ENCODE peak calls at places on chromosomes 7 and 10, in six cellular contexts. N is psoas muscle, Y is Panc1, B is WERI-Rb-1, G is OCI-LY7, J is heart left ventricle. F is an unnamed sample.

GRCh38 chr7:70116867-70117266 is 518.6 kb downstream of the AUTS2 start:
- DNase-seq in N (no peak), Y (no peak), J (no peak), B (no peak), G (no peak), F (no peak)

GRCh38 chr10:6871128-6871527 is 291.1 kb upstream of the PRKCQ start:
- DNase-seq in G (no peak), J (no peak), N (no peak), B (no peak), Y (no peak), F (no peak)

GRCh38 chr10:124325658-124325965 is 93.1 kb downstream of the OAT start:
- DNase-seq in J (no peak), B (no peak), G (no peak), Y (no peak), N (no peak), F (no peak)

GRCh38 chr10:132961-133898 is 2.0 kb upstream of the ZMYND11 start:
- DNase-seq in N (no peak), J (no peak), B (no peak), Y (no peak), G (no peak), F (no peak)

GRCh38 chr10:29658984-29659769 is 24.4 kb upstream of the SVIL start:
- DNase-seq in G (no peak), B (no peak), N (peak), J (peak), Y (peak), F (no peak)

GRCh38 chr7:93902777-93903423 is 3.5 kb upstream of the GNGT1 start:
- DNase-seq in N (no peak), B (peak), Y (no peak), G (peak), J (no peak), F (peak)

GRCh38 chr10:3526721-3527120 is 258.3 kb downstream of the KLF6 start:
- DNase-seq in J (no peak), Y (no peak), G (no peak), N (no peak), B (no peak), F (no peak)

GRCh38 chr7:127736511-127736910 is 84.5 kb downstream of the SND1 start:
- DNase-seq in G (no peak), B (no peak), J (no peak), N (no peak), Y (no peak), F (no peak)

GRCh38 chr10:76299501-76299900 is 868.1 kb downstream of the LRMDA start:
- DNase-seq in N (no peak), G (no peak), J (no peak), Y (no peak), B (no peak), F (no peak)

GRCh38 chr10:129769381-129770116 is 194.5 kb downstream of the EBF3 start:
- DNase-seq in B (no peak), G (no peak), J (no peak), N (no peak), Y (no peak), F (no peak)

GRCh38 chr10:94206176-94206575 is 156.6 kb downstream of the NOC3L start:
- DNase-seq in B (no peak), J (no peak), N (no peak), Y (no peak), G (no peak), F (no peak)

GRCh38 chr7:16923019-16923418 is 41.2 kb upstream of the AGR3 start:
- DNase-seq in J (no peak), G (no peak), N (no peak), Y (no peak), B (no peak), F (no peak)

GRCh38 chr7:66894463-66895080 is 26.5 kb upstream of the TMEM248 start:
- DNase-seq in B (no peak), N (no peak), J (no peak), G (no peak), Y (no peak), F (no peak)

GRCh38 chr7:108299251-108300014 is 156.8 kb downstream of the NRCAM start:
- DNase-seq in J (no peak), G (no peak), B (no peak), N (no peak), Y (no peak), F (no peak)

GRCh38 chr10:52146766-52147165 is 167.3 kb upstream of the DKK1 start:
- DNase-seq in B (no peak), Y (no peak), G (no peak), N (no peak), J (no peak), F (no peak)

GRCh38 chr7:7834761-7835160 is 116.4 kb upstream of the RPA3 start:
- DNase-seq in N (no peak), Y (no peak), J (no peak), G (no peak), B (no peak), F (no peak)

GRCh38 chr10:59672150-59672875 is 37.3 kb downstream of the SLC16A9 start:
- DNase-seq in Y (no peak), N (no peak), G (peak), J (no peak), B (no peak), F (no peak)

GRCh38 chr10:57015595-57016303 is 654.7 kb upstream of the ZWINT start:
- DNase-seq in Y (no peak), B (no peak), J (no peak), N (no peak), G (no peak), F (no peak)

GRCh38 chr7:81036041-81036440 is 117.2 kb upstream of the SEMA3C start:
- DNase-seq in J (no peak), Y (no peak), G (no peak), N (no peak), B (no peak), F (no peak)

GRCh38 chr7:104160375-104160774 is 47.4 kb downstream of the ORC5 start:
- DNase-seq in J (no peak), N (no peak), G (peak), Y (no peak), B (no peak), F (no peak)

GRCh38 chr7:87119581-87119980 is 32.7 kb upstream of the DMTF1 start:
- DNase-seq in N (no peak), Y (no peak), B (no peak), G (no peak), J (no peak), F (no peak)

GRCh38 chr7:150580615-150580986 is 13.4 kb downstream of the GIMAP4 start:
- DNase-seq in Y (no peak), N (no peak), B (no peak), G (no peak), J (no peak), F (no peak)

GRCh38 chr7:7254319-7254718 is 72.0 kb downstream of the C1GALT1 start:
- DNase-seq in Y (no peak), G (no peak), N (no peak), J (no peak), B (no peak), F (no peak)

GRCh38 chr10:92574545-92575377 is 868 bp upstream of the IDE start:
- DNase-seq in B (no peak), N (no peak), Y (no peak), J (no peak), G (peak), F (no peak)

GRCh38 chr7:137032436-137032835 is 164.0 kb downstream of the CHRM2 start:
- DNase-seq in B (no peak), N (no peak), Y (no peak), G (no peak), J (no peak), F (no peak)

GRCh38 chr7:30996883-30997282 is 33.1 kb downstream of the GHRHR start:
- DNase-seq in J (no peak), Y (no peak), B (no peak), N (no peak), G (no peak), F (no peak)

GRCh38 chr7:147584771-147585193 is 1005.8 kb upstream of the C7orf33 start:
- DNase-seq in B (no peak), Y (no peak), J (no peak), G (no peak), N (no peak), F (no peak)

GRCh38 chr7:30510124-30511074 is 5.8 kb upstream of the GGCT start:
- DNase-seq in B (peak), G (peak), N (no peak), Y (peak), J (no peak), F (peak)

GRCh38 chr10:10911471-10911921 is 106.2 kb upstream of the CELF2 start:
- DNase-seq in G (no peak), N (peak), J (peak), B (no peak), Y (no peak), F (no peak)

GRCh38 chr7:4269086-4269485 is 413.0 kb upstream of the FOXK1 start:
- DNase-seq in B (no peak), J (no peak), Y (no peak), G (no peak), N (no peak), F (no peak)

GRCh38 chr10:11626071-11626470 is 14.6 kb upstream of the USP6NL start:
- DNase-seq in B (no peak), N (no peak), Y (no peak), G (no peak), J (no peak), F (no peak)

GRCh38 chr10:28678687-28679457 is 1.6 kb downstream of the BAMBI start:
- DNase-seq in J (no peak), N (no peak), G (peak), B (no peak), Y (no peak), F (no peak)

GRCh38 chr10:33240931-33241330 is 93.5 kb downstream of the NRP1 start:
- DNase-seq in B (no peak), G (no peak), J (no peak), N (no peak), Y (no peak), F (no peak)

GRCh38 chr10:74589226-74589673 is 237.2 kb upstream of the KAT6B start:
- DNase-seq in N (peak), J (peak), G (peak), B (no peak), Y (no peak), F (peak)
- H3K27ac ChIP-seq in N (no peak), J (peak), G (peak), B (no peak), Y (no peak), F (no peak)

DNA sequence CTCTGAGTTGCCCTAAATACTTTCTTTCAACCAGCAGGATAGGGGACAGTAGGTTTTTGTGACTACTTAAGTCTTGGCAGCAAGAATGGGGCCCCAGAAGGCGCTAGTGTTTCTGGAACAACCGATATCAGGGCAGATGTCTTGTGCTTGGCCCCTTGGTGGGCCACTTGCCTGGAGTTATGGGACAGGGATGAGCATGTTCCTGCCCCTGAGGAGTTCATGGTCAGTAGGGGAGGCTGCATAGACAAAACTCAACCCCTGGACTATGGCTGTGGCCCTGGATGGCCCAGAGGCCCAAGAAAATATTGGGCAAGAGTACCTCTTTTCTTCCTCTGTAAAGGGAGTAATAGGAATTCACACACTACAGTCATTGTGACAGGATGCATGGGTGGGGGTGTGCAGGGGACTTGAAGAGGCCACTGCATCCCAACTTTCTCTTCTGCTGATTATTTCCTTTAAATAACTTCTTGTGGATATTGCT is 57.7 kb upstream of the IGFBP3 start:
- DNase-seq in N (no peak), B (no peak), J (no peak), G (no peak), Y (no peak), F (no peak)
- H3K27ac ChIP-seq in N (no peak), B (no peak), J (no peak), G (no peak), Y (peak), F (no peak)

GRCh38 chr7:129865093-129865931 is 87.4 kb downstream of the UBE2H start:
- DNase-seq in B (no peak), N (no peak), G (no peak), Y (no peak), J (no peak), F (no peak)
- H3K27ac ChIP-seq in B (no peak), N (peak), G (no peak), Y (no peak), J (peak), F (no peak)

GRCh38 chr10:13969792-13970140 is 361.0 kb downstream of the FRMD4A start:
- DNase-seq in J (no peak), Y (no peak), G (no peak), N (no peak), B (no peak), F (no peak)

GRCh38 chr10:13971586-13972475 is 358.9 kb downstream of the FRMD4A start:
- DNase-seq in N (no peak), Y (no peak), B (peak), G (no peak), J (no peak), F (peak)

GRCh38 chr10:13970967-13971353 is 359.8 kb downstream of the FRMD4A start:
- DNase-seq in G (no peak), B (no peak), N (no peak), Y (no peak), J (no peak), F (no peak)

GRCh38 chr10:13969118-13969791 is 361.5 kb downstream of the FRMD4A start:
- DNase-seq in G (no peak), Y (no peak), J (no peak), B (no peak), N (no peak), F (no peak)

GRCh38 chr10:13970231-13970966 is 360.3 kb downstream of the FRMD4A start:
- DNase-seq in J (no peak), Y (no peak), N (no peak), G (no peak), B (no peak), F (no peak)
- H3K27ac ChIP-seq in J (no peak), Y (no peak), N (no peak), G (no peak), B (no peak), F (no peak)

GRCh38 chr10:102515724-102516123 is 12.0 kb downstream of the SUFU start:
- DNase-seq in Y (no peak), G (no peak), N (no peak), B (no peak), J (no peak), F (no peak)

GRCh38 chr10:102511562-102512274 is 7.9 kb downstream of the SUFU start:
- DNase-seq in B (no peak), N (no peak), J (no peak), G (peak), Y (no peak), F (no peak)

GRCh38 chr10:102517553-102517952 is 13.8 kb downstream of the SUFU start:
- DNase-seq in Y (no peak), G (no peak), N (no peak), B (no peak), J (no peak), F (no peak)

GRCh38 chr10:102519246-102519805 is 15.6 kb downstream of the SUFU start:
- DNase-seq in B (no peak), G (no peak), J (no peak), N (no peak), Y (no peak), F (no peak)

DNA sequence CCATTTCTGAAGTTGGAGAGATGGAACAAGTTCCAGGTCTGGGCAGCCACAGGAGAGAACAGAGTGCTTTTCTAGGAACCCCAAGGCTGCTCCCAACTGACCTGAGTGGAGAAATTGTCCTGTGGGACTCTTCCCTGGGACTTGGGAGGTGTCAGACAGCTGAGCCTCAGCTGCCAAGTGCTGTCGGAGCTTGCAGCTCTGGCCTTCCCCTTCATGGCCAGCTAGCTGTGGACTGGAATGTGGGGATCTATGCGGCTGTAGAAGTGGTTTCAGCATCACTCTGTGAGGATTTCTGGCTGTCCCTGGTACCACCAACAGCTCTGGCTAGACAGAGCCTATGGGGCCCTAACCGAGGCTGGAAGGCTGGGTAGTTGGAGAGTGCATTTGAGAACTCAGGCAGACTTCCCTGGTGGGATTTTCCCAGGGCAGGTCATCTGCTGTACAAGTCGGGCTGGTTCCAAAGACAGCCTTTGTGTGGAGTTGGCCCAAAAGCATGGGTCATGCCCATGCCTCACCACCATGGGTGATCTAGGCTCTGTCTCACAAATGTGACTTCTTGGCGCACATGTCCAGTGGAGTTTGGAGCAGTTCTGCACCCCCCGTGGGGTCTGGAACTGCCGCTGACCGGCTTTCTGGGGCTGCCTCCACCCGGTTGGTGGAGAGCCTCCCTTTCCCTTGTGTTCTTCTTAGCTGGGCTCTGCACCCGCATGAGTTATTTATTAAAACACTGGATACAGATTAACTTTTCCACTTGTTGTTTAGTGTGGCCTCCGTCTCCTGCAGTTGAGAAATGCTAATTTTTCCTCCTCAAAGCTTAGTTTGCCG is 10.9 kb downstream of the SUFU start:
- DNase-seq in N (no peak), J (no peak), Y (no peak), B (no peak), G (no peak), F (no peak)
- H3K27ac ChIP-seq in N (no peak), J (no peak), Y (no peak), B (no peak), G (no peak), F (no peak)

GRCh38 chr7:2508327-2509231 is 11.0 kb upstream of the LFNG start:
- DNase-seq in G (peak), B (peak), Y (no peak), J (peak), N (peak), F (no peak)
- H3K27ac ChIP-seq in G (no peak), B (peak), Y (no peak), J (peak), N (peak), F (no peak)